ENCODE peak calls at places on chromosome 6, in five cellular contexts. One of them, this sample, is unnamed.

GRCh38 chr6:11744753-11745152 is 33.9 kb downstream of the ADTRP start:
- DNase-seq in activated T-helper 1 cell treated with anti-CD3 and anti-CD28 coated beads, Interleukin-2, amount 50 U/mL, for 16 hours: no peak
- DNase-seq in GM23338: no peak
- DNase-seq in stimulated activated CD8-positive, alpha-beta memory T cell treated with anti-CD3 and anti-CD28 coated beads, Interleukin-15, amount 100 ng/mL, for 4 hours: no peak
- DNase-seq in H9: no peak
- DNase-seq in this sample: no peak

GRCh38 chr6:121823437-121823851 is 388.0 kb downstream of the GJA1 start:
- DNase-seq in activated T-helper 1 cell treated with anti-CD3 and anti-CD28 coated beads, Interleukin-2, amount 50 U/mL, for 16 hours: no peak
- DNase-seq in GM23338: peak
- DNase-seq in stimulated activated CD8-positive, alpha-beta memory T cell treated with anti-CD3 and anti-CD28 coated beads, Interleukin-15, amount 100 ng/mL, for 4 hours: no peak
- DNase-seq in H9: peak
- DNase-seq in this sample: no peak

GRCh38 chr6:134920422-134920821 is 29.5 kb downstream of the ALDH8A1 start:
- DNase-seq in activated T-helper 1 cell treated with anti-CD3 and anti-CD28 coated beads, Interleukin-2, amount 50 U/mL, for 16 hours: no peak
- DNase-seq in GM23338: no peak
- DNase-seq in stimulated activated CD8-positive, alpha-beta memory T cell treated with anti-CD3 and anti-CD28 coated beads, Interleukin-15, amount 100 ng/mL, for 4 hours: no peak
- DNase-seq in H9: no peak
- DNase-seq in this sample: no peak

GRCh38 chr6:107870379-107870778 is 46.3 kb upstream of the SCML4 start:
- DNase-seq in activated T-helper 1 cell treated with anti-CD3 and anti-CD28 coated beads, Interleukin-2, amount 50 U/mL, for 16 hours: no peak
- DNase-seq in GM23338: no peak
- DNase-seq in stimulated activated CD8-positive, alpha-beta memory T cell treated with anti-CD3 and anti-CD28 coated beads, Interleukin-15, amount 100 ng/mL, for 4 hours: no peak
- DNase-seq in H9: no peak
- DNase-seq in this sample: no peak

GRCh38 chr6:36700812-36701211 is 3.2 kb downstream of the RAB44 start:
- DNase-seq in activated T-helper 1 cell treated with anti-CD3 and anti-CD28 coated beads, Interleukin-2, amount 50 U/mL, for 16 hours: no peak
- DNase-seq in GM23338: no peak
- DNase-seq in stimulated activated CD8-positive, alpha-beta memory T cell treated with anti-CD3 and anti-CD28 coated beads, Interleukin-15, amount 100 ng/mL, for 4 hours: no peak
- DNase-seq in H9: no peak
- DNase-seq in this sample: no peak

GRCh38 chr6:4155848-4156466 is 20.6 kb upstream of the ECI2 start:
- DNase-seq in activated T-helper 1 cell treated with anti-CD3 and anti-CD28 coated beads, Interleukin-2, amount 50 U/mL, for 16 hours: peak
- DNase-seq in GM23338: peak
- DNase-seq in stimulated activated CD8-positive, alpha-beta memory T cell treated with anti-CD3 and anti-CD28 coated beads, Interleukin-15, amount 100 ng/mL, for 4 hours: peak
- DNase-seq in H9: peak
- DNase-seq in this sample: peak

GRCh38 chr6:9334979-9335378 is 899.6 kb upstream of the SLC35B3 start:
- DNase-seq in activated T-helper 1 cell treated with anti-CD3 and anti-CD28 coated beads, Interleukin-2, amount 50 U/mL, for 16 hours: no peak
- DNase-seq in GM23338: no peak
- DNase-seq in stimulated activated CD8-positive, alpha-beta memory T cell treated with anti-CD3 and anti-CD28 coated beads, Interleukin-15, amount 100 ng/mL, for 4 hours: no peak
- DNase-seq in H9: no peak
- DNase-seq in this sample: no peak

GRCh38 chr6:108684809-108685329 is 124.2 kb downstream of the FOXO3 start:
- DNase-seq in activated T-helper 1 cell treated with anti-CD3 and anti-CD28 coated beads, Interleukin-2, amount 50 U/mL, for 16 hours: no peak
- DNase-seq in GM23338: no peak
- DNase-seq in stimulated activated CD8-positive, alpha-beta memory T cell treated with anti-CD3 and anti-CD28 coated beads, Interleukin-15, amount 100 ng/mL, for 4 hours: no peak
- DNase-seq in H9: no peak
- DNase-seq in this sample: no peak

GRCh38 chr6:113306552-113307145 is 550.5 kb upstream of the MARCKS start:
- DNase-seq in activated T-helper 1 cell treated with anti-CD3 and anti-CD28 coated beads, Interleukin-2, amount 50 U/mL, for 16 hours: no peak
- DNase-seq in GM23338: peak
- DNase-seq in stimulated activated CD8-positive, alpha-beta memory T cell treated with anti-CD3 and anti-CD28 coated beads, Interleukin-15, amount 100 ng/mL, for 4 hours: no peak
- DNase-seq in H9: peak
- DNase-seq in this sample: no peak

GRCh38 chr6:79173378-79173777 is 61.1 kb downstream of the HMGN3 start:
- DNase-seq in activated T-helper 1 cell treated with anti-CD3 and anti-CD28 coated beads, Interleukin-2, amount 50 U/mL, for 16 hours: no peak
- DNase-seq in GM23338: no peak
- DNase-seq in stimulated activated CD8-positive, alpha-beta memory T cell treated with anti-CD3 and anti-CD28 coated beads, Interleukin-15, amount 100 ng/mL, for 4 hours: no peak
- DNase-seq in H9: no peak
- DNase-seq in this sample: no peak

GRCh38 chr6:29826271-29826670 is 1.4 kb upstream of the HLA-G start:
- DNase-seq in activated T-helper 1 cell treated with anti-CD3 and anti-CD28 coated beads, Interleukin-2, amount 50 U/mL, for 16 hours: no peak
- DNase-seq in GM23338: no peak
- DNase-seq in stimulated activated CD8-positive, alpha-beta memory T cell treated with anti-CD3 and anti-CD28 coated beads, Interleukin-15, amount 100 ng/mL, for 4 hours: no peak
- DNase-seq in H9: no peak
- DNase-seq in this sample: no peak

GRCh38 chr6:32112436-32112980 is 3.4 kb upstream of the TNXB start:
- DNase-seq in activated T-helper 1 cell treated with anti-CD3 and anti-CD28 coated beads, Interleukin-2, amount 50 U/mL, for 16 hours: no peak
- DNase-seq in GM23338: no peak
- DNase-seq in stimulated activated CD8-positive, alpha-beta memory T cell treated with anti-CD3 and anti-CD28 coated beads, Interleukin-15, amount 100 ng/mL, for 4 hours: no peak
- DNase-seq in H9: no peak
- DNase-seq in this sample: no peak

GRCh38 chr6:45185403-45186251 is 142.5 kb upstream of the RUNX2 start:
- DNase-seq in activated T-helper 1 cell treated with anti-CD3 and anti-CD28 coated beads, Interleukin-2, amount 50 U/mL, for 16 hours: no peak
- DNase-seq in GM23338: no peak
- DNase-seq in stimulated activated CD8-positive, alpha-beta memory T cell treated with anti-CD3 and anti-CD28 coated beads, Interleukin-15, amount 100 ng/mL, for 4 hours: no peak
- DNase-seq in H9: no peak
- DNase-seq in this sample: no peak

GRCh38 chr6:27865952-27866369 is 46.2 kb downstream of the OR2B2 start:
- DNase-seq in activated T-helper 1 cell treated with anti-CD3 and anti-CD28 coated beads, Interleukin-2, amount 50 U/mL, for 16 hours: no peak
- DNase-seq in GM23338: peak
- DNase-seq in stimulated activated CD8-positive, alpha-beta memory T cell treated with anti-CD3 and anti-CD28 coated beads, Interleukin-15, amount 100 ng/mL, for 4 hours: no peak
- DNase-seq in H9: peak
- DNase-seq in this sample: no peak

GRCh38 chr6:143759666-143760065 is 81.9 kb downstream of the PHACTR2 start:
- DNase-seq in activated T-helper 1 cell treated with anti-CD3 and anti-CD28 coated beads, Interleukin-2, amount 50 U/mL, for 16 hours: no peak
- DNase-seq in GM23338: no peak
- DNase-seq in stimulated activated CD8-positive, alpha-beta memory T cell treated with anti-CD3 and anti-CD28 coated beads, Interleukin-15, amount 100 ng/mL, for 4 hours: no peak
- DNase-seq in H9: no peak
- DNase-seq in this sample: peak

This sample was measured in SIG-M5.